ENCODE peak calls at places on chromosomes 13 and 19, in nine cellular contexts. L is T-cell; N is fibroblast of mammary gland; V is mucosa of descending colon; T is naive thymus-derived CD8-positive, alpha-beta T cell; S is activated CD8-positive, alpha-beta memory T cell treated with anti-CD3 and anti-CD28 coated beads for 1 hour; H is memory B cell; B is foreskin fibroblast; F is kidney tubule cell. W is an unnamed sample.

GRCh38 chr13:73984949-73985691 is 149.1 kb downstream of the KLF12 start:
- DNase-seq in L (peak; percentile 68), F (no peak), N (no peak), H (no peak), T (peak; percentile 70), V (no peak), S (peak; percentile 71), B (no peak), W (no peak)

GRCh38 chr13:113883921-113884804 is 20.3 kb upstream of the GAS6 start:
- DNase-seq in N (no peak), S (no peak), T (no peak), F (no peak), V (no peak), H (no peak), B (no peak), L (no peak), W (no peak)

GRCh38 chr13:79385694-79386093 is 20.4 kb downstream of the RBM26 start:
- DNase-seq in B (no peak), F (peak; percentile 53), H (no peak), N (peak; percentile 38), V (no peak), T (no peak), S (no peak), L (no peak), W (no peak)

GRCh38 chr19:13024126-13024957 is 29.1 kb downstream of the NFIX start:
- DNase-seq in S (no peak), F (no peak), N (no peak), V (peak; percentile 57), L (no peak), T (no peak), B (no peak), H (no peak), W (no peak)

GRCh38 chr13:85974604-85975366 is 175.6 kb upstream of the SLITRK6 start:
- DNase-seq in S (no peak), N (peak; percentile 4), V (no peak), H (no peak), F (peak; percentile 64), L (no peak), B (no peak), T (no peak), W (no peak)

GRCh38 chr13:48603375-48603774 is 50.4 kb upstream of the CYSLTR2 start:
- DNase-seq in F (no peak), H (no peak), N (no peak), S (no peak), L (no peak), B (no peak), T (no peak), V (no peak), W (no peak)

GRCh38 chr13:51729853-51730553 is 74.0 kb downstream of the DHRS12 start:
- DNase-seq in F (peak; percentile 73), B (peak; percentile 69), V (no peak), N (peak; percentile 91), L (no peak), T (no peak), S (no peak), H (no peak), W (no peak)

GRCh38 chr19:42378225-42378929 is 11.7 kb downstream of the CNFN start:
- DNase-seq in T (no peak), H (no peak), N (no peak), S (no peak), V (no peak), B (no peak), L (no peak), F (no peak), W (no peak)

GRCh38 chr13:25179810-25180437 is 7.8 kb upstream of the AMER2 start:
- DNase-seq in B (no peak), T (no peak), F (no peak), L (no peak), N (no peak), H (no peak), S (no peak), V (no peak), W (no peak)

GRCh38 chr13:43783820-43784219 is 3.0 kb downstream of the ENOX1 start:
- DNase-seq in T (no peak), V (no peak), F (peak; percentile 46), N (peak; percentile 75), S (no peak), L (no peak), B (no peak), H (no peak), W (no peak)

GRCh38 chr19:17966497-17967257 is at the start of gene KCNN1:
- DNase-seq in S (no peak), T (no peak), B (no peak), V (no peak), N (no peak), L (no peak), H (no peak), F (no peak), W (peak; percentile 98)

GRCh38 chr19:16335226-16335625 is 10.6 kb downstream of the KLF2 start:
- DNase-seq in L (no peak), F (no peak), T (no peak), B (no peak), H (no peak), S (no peak), V (no peak), N (no peak), W (peak; percentile 26)

GRCh38 chr19:21202865-21203494 is 61.1 kb downstream of the ZNF431 start:
- DNase-seq in L (peak; percentile 9), T (peak; percentile 5), F (peak; percentile 50), B (no peak), N (peak; percentile 41), V (no peak), H (no peak), S (no peak), W (peak; percentile 71)

GRCh38 chr19:29671393-29672076 is 6.3 kb downstream of the PLEKHF1 start:
- DNase-seq in B (no peak), S (peak; percentile 78), L (peak; percentile 75), F (peak; percentile 94), N (peak; percentile 66), T (peak; percentile 77), H (peak; percentile 65), V (peak; percentile 71), W (no peak)

GRCh38 chr13:51647067-51647466 is 62.8 kb downstream of the WDFY2 start:
- DNase-seq in H (no peak), T (no peak), V (no peak), L (no peak), S (no peak), N (no peak), B (no peak), F (no peak), W (no peak)

GRCh38 chr13:40878321-40878720 is 88.9 kb downstream of the SLC25A15 start:
- DNase-seq in B (no peak), S (no peak), F (peak; percentile 80), N (no peak), V (no peak), L (no peak), T (no peak), H (no peak), W (no peak)

GRCh38 chr19:21568816-21569496 is 63.6 kb downstream of the ZNF429 start:
- DNase-seq in V (peak; percentile 88), H (peak; percentile 59), T (peak; percentile 64), F (peak; percentile 94), N (peak; percentile 70), B (peak; percentile 4), S (peak; percentile 39), L (peak; percentile 80), W (no peak)

GRCh38 chr19:46232468-46232867 is 2.9 kb downstream of the IGFL1 start:
- DNase-seq in S (no peak), B (no peak), H (no peak), N (no peak), T (no peak), V (no peak), F (no peak), L (no peak), W (no peak)

GRCh38 chr19:39823693-39824092 is 10.3 kb downstream of the DYRK1B start:
- DNase-seq in B (no peak), F (no peak), H (no peak), S (no peak), V (no peak), L (no peak), N (no peak), T (no peak), W (no peak)

GRCh38 chr19:18939922-18940775 is 868 bp downstream of the HOMER3 start:
- DNase-seq in S (no peak), V (peak; percentile 52), H (no peak), N (peak; percentile 45), T (no peak), B (peak; percentile 56), L (no peak), F (peak; percentile 67), W (no peak)

GRCh38 chr19:1591421-1592022 is 1.1 kb downstream of the MBD3 start:
- DNase-seq in H (no peak), N (no peak), F (peak; percentile 28), S (no peak), L (no peak), B (no peak), V (no peak), T (no peak), W (peak; percentile 67)

GRCh38 chr13:114161644-114162532 is 17.2 kb upstream of the CFAP97D2 start:
- DNase-seq in H (no peak), N (peak; percentile 41), F (peak; percentile 17), B (peak; percentile 22), T (no peak), S (no peak), L (no peak), V (peak; percentile 87), W (no peak)

GRCh38 chr13:50131998-50132936 is 117.0 kb downstream of the KCNRG start:
- DNase-seq in B (no peak), F (no peak), H (no peak), N (no peak), S (no peak), T (no peak), L (no peak), V (no peak), W (no peak)

GRCh38 chr19:18424122-18424889 is 5.1 kb downstream of the SSBP4 start:
- DNase-seq in B (no peak), L (no peak), F (no peak), N (no peak), H (no peak), S (no peak), V (no peak), T (no peak), W (no peak)

GRCh38 chr19:4295972-4296771 is 6.0 kb downstream of the TMIGD2 start:
- DNase-seq in S (no peak), H (no peak), F (no peak), V (no peak), B (no peak), L (no peak), N (no peak), T (no peak), W (peak; percentile 95)

GRCh38 chr13:39612023-39612637 is 9.1 kb upstream of the LHFPL6 start:
- DNase-seq in L (no peak), H (peak; percentile 35), V (no peak), T (peak; percentile 46), S (peak; percentile 18), F (peak; percentile 73), B (peak; percentile 49), N (peak; percentile 78), W (no peak)

GRCh38 chr19:18590273-18591272 is 2.0 kb downstream of the REX1BD start:
- DNase-seq in B (no peak), N (peak; percentile 73), F (no peak), V (no peak), T (no peak), H (no peak), S (no peak), L (no peak), W (no peak)

GRCh38 chr19:29089315-29089855 is 123.6 kb downstream of the UQCRFS1 start:
- DNase-seq in H (no peak), N (no peak), F (no peak), L (no peak), S (no peak), T (no peak), B (no peak), V (no peak), W (no peak)

GRCh38 chr13:45341799-45342584 is 1.0 kb upstream of the TPT1 start:
- DNase-seq in L (no peak), F (peak; percentile 63), V (peak; percentile 68), B (no peak), N (peak; percentile 83), H (no peak), S (no peak), T (no peak), W (no peak)

GRCh38 chr13:109998808-109999528 is 212.6 kb upstream of the IRS2 start:
- DNase-seq in V (no peak), L (no peak), T (no peak), S (no peak), F (peak; percentile 96), N (peak; percentile 79), B (peak; percentile 88), H (no peak), W (no peak)

GRCh38 chr13:106819413-106820180 is 251.7 kb upstream of the ARGLU1 start:
- DNase-seq in F (no peak), V (no peak), S (no peak), B (no peak), N (no peak), H (no peak), L (no peak), T (no peak), W (no peak)